ENCODE peak calls at places on chromosomes 16 and 17, in five cellular contexts. E is Caco-2, G is lower leg skin, O is GM10248, H is RWPE1. W is an unnamed sample.

GRCh38 chr17:32490101-32490482 is 3.3 kb downstream of the CDK5R1 start:
- DNase-seq in H (no peak), E (no peak), G (no peak), O (peak; percentile 17), W (no peak)

GRCh38 chr17:71530227-71530626 is 590.6 kb upstream of the SOX9 start:
- DNase-seq in G (no peak), H (peak; percentile 82), E (no peak), O (no peak), W (no peak)

GRCh38 chr16:67504190-67505021 is 21.1 kb upstream of the AGRP start:
- DNase-seq in G (peak; percentile 94), E (no peak), H (no peak), O (peak; percentile 61), W (no peak)

GRCh38 chr16:64008131-64008530 is 1113.7 kb downstream of the CDH11 start:
- DNase-seq in H (no peak), G (no peak), E (no peak), O (no peak), W (no peak)

GRCh38 chr17:10993126-10993525 is 155.2 kb upstream of the PIRT start:
- DNase-seq in O (no peak), H (no peak), G (peak; percentile 83), E (no peak), W (no peak)

GRCh38 chr16:10078541-10078949 is 103.7 kb downstream of the GRIN2A start:
- DNase-seq in G (no peak), O (no peak), H (no peak), E (no peak), W (no peak)

GRCh38 chr17:16354585-16354984 is 1.3 kb upstream of the CENPV start:
- DNase-seq in G (no peak), O (no peak), H (no peak), E (no peak), W (no peak)

GRCh38 chr17:61486135-61487120 is 34.2 kb downstream of the TBX4 start:
- DNase-seq in E (no peak), G (peak; percentile 72), H (no peak), O (no peak), W (no peak)

GRCh38 chr17:29007456-29008455 is 1.9 kb upstream of the SEZ6 start:
- DNase-seq in G (no peak), E (no peak), O (no peak), H (peak; percentile 90), W (no peak)

GRCh38 chr16:5216681-5217080 is 119.1 kb upstream of the EEF2KMT start:
- DNase-seq in H (no peak), O (no peak), E (no peak), G (no peak), W (no peak)

GRCh38 chr16:75195811-75196790 is 10.9 kb downstream of the CTRB2 start:
- DNase-seq in H (no peak), E (peak; percentile 26), O (no peak), G (peak; percentile 76), W (peak; percentile 31)

GRCh38 chr16:84790291-84790690 is 29.5 kb upstream of the CRISPLD2 start:
- DNase-seq in H (no peak), E (no peak), O (no peak), G (no peak), W (no peak)

GRCh38 chr16:69286941-69287713 is 24.0 kb upstream of the VPS4A start:
- DNase-seq in G (peak; percentile 87), O (peak; percentile 56), H (peak; percentile 20), E (no peak), W (no peak)

GRCh38 chr17:45361451-45361850 is 44.6 kb upstream of the MAP3K14 start:
- DNase-seq in O (no peak), E (no peak), G (peak; percentile 74), H (no peak), W (no peak)

GRCh38 chr17:31792007-31792585 is 66.9 kb downstream of the COPRS start:
- DNase-seq in G (peak; percentile 26), H (no peak), O (no peak), E (no peak), W (no peak)

GRCh38 chr17:7334938-7335538 is 1.3 kb upstream of the ACAP1 start:
- DNase-seq in H (no peak), E (no peak), G (no peak), O (no peak), W (no peak)

GRCh38 chr16:77581706-77582105 is 140.6 kb upstream of the NUDT7 start:
- DNase-seq in G (no peak), O (no peak), E (no peak), H (no peak), W (no peak)

GRCh38 chr17:49859991-49860953 is 12.4 kb upstream of the TAC4 start:
- DNase-seq in G (no peak), H (no peak), E (no peak), O (no peak), W (no peak)

GRCh38 chr16:84999857-85000480 is 11.4 kb downstream of the ZDHHC7 start:
- DNase-seq in E (no peak), G (no peak), O (no peak), H (peak; percentile 70), W (no peak)

GRCh38 chr17:9880582-9880999 is 24.5 kb downstream of the RCVRN start:
- DNase-seq in G (peak; percentile 20), E (no peak), H (peak; percentile 86), O (peak; percentile 45), W (no peak)

GRCh38 chr16:65576631-65577030 is 454.8 kb upstream of the CDH11 start:
- DNase-seq in H (no peak), G (no peak), O (no peak), E (no peak), W (no peak)

GRCh38 chr16:24975428-24975889 is 39.7 kb downstream of the ARHGAP17 start:
- DNase-seq in E (no peak), H (no peak), G (no peak), O (peak; percentile 66), W (no peak)

GRCh38 chr16:46688101-46688656 is 799 bp downstream of the VPS35 start:
- DNase-seq in E (no peak), H (no peak), G (no peak), O (no peak), W (no peak)
- TF ChIP-seq CTCF in E (no peak), H (no peak), G (no peak), O (no peak), W (no peak)

GRCh38 chr17:44082206-44082605 is 11.7 kb downstream of the G6PC3 start:
- DNase-seq in O (no peak), E (no peak), G (no peak), H (no peak), W (no peak)

GRCh38 chr17:44084921-44085320 is 14.4 kb downstream of the G6PC3 start:
- DNase-seq in O (no peak), E (no peak), H (no peak), G (no peak), W (no peak)

GRCh38 chr17:44081681-44082080 is 11.1 kb downstream of the G6PC3 start:
- DNase-seq in G (no peak), E (no peak), H (no peak), O (no peak), W (no peak)

GRCh38 chr17:44083250-44083849 is 12.8 kb downstream of the G6PC3 start:
- DNase-seq in H (no peak), G (no peak), O (no peak), E (peak; percentile 73), W (no peak)

GRCh38 chr17:44084131-44084538 is 13.6 kb downstream of the G6PC3 start:
- DNase-seq in G (no peak), H (no peak), O (peak; percentile 42), E (no peak), W (no peak)
- TF ChIP-seq CTCF in G (no peak), H (peak; percentile 42), O (peak; percentile 30), E (peak; percentile 42), W (no peak)

GRCh38 chr17:76940738-76941350 is 72.6 kb downstream of the MGAT5B start:
- DNase-seq in E (no peak), H (no peak), G (no peak), O (no peak), W (no peak)
- TF ChIP-seq CTCF in E (peak; percentile 31), H (no peak), G (no peak), O (no peak), W (no peak)

DNA sequence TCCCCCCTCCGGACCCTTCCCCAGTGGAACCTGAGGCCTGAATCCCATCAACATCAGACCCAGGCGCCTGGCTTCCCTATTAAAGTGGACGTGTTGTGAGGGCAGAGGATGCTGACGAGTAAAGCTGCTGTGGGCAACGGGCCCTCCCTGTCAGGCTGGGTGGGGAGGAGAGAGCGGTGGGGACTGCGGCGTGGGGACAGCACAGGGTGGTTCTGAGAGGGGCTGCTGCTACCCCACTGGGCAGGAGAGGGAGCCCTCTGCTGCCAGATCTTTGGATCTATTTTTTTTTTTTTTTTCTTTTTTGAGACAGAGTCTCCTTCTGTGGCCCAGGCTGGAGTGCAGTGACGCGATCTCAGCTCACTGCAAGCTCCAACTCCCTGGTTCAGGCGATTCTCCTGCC is 5.9 kb downstream of the CA5A start:
- DNase-seq in E (no peak), H (no peak), G (no peak), O (no peak), W (no peak)
- TF ChIP-seq CTCF in E (peak; percentile 64), H (no peak), G (no peak), O (peak; percentile 20), W (peak; percentile 11)

GRCh38 chr17:75498726-75499213 is 16.6 kb downstream of the CASKIN2 start:
- DNase-seq in O (no peak), G (no peak), H (no peak), E (no peak), W (no peak)
- TF ChIP-seq CTCF in O (no peak), G (no peak), H (no peak), E (no peak), W (no peak)

GRCh38 chr17:535165-535564 is 179.5 kb downstream of the VPS53 start:
- DNase-seq in O (no peak), G (no peak), E (no peak), H (no peak), W (no peak)
- TF ChIP-seq CTCF in O (no peak), G (no peak), E (no peak), H (no peak), W (no peak)

W was measured in mesothelial cell of epicardium.